ENCODE peak calls at places on chromosomes 6 and 20, in ten cellular contexts. One of them, this sample, is unnamed.

GRCh38 chr6:71394001-71394432 is 105.4 kb downstream of the OGFRL1 start:
- DNase-seq in renal cortical epithelial cell: no peak
- DNase-seq in tibial nerve: no peak
- DNase-seq in pancreas: no peak
- DNase-seq in GM03348: peak; percentile 34
- DNase-seq in CD4-positive, CD25-positive, alpha-beta regulatory T cell: no peak
- DNase-seq in T-helper 2 cell: no peak
- DNase-seq in nephron progenitor cell: no peak
- DNase-seq in Right ventricle myocardium superior: no peak
- DNase-seq in GM04503: peak; percentile 55
- DNase-seq in this sample: no peak

GRCh38 chr6:91786474-91787184 is 1199.8 kb upstream of the MAP3K7 start:
- DNase-seq in tibial nerve: no peak
- DNase-seq in pancreas: no peak
- DNase-seq in Right ventricle myocardium superior: no peak
- DNase-seq in nephron progenitor cell: no peak
- DNase-seq in CD4-positive, CD25-positive, alpha-beta regulatory T cell: no peak
- DNase-seq in GM03348: no peak
- DNase-seq in GM04503: no peak
- DNase-seq in T-helper 2 cell: no peak
- DNase-seq in renal cortical epithelial cell: no peak
- DNase-seq in this sample: no peak

GRCh38 chr20:62627901-62628612 is 14.2 kb upstream of the SLCO4A1 start:
- DNase-seq in T-helper 2 cell: no peak
- DNase-seq in tibial nerve: no peak
- DNase-seq in renal cortical epithelial cell: peak; percentile 90
- DNase-seq in nephron progenitor cell: no peak
- DNase-seq in CD4-positive, CD25-positive, alpha-beta regulatory T cell: no peak
- DNase-seq in Right ventricle myocardium superior: no peak
- DNase-seq in GM03348: peak; percentile 67
- DNase-seq in pancreas: no peak
- DNase-seq in GM04503: no peak
- DNase-seq in this sample: peak; percentile 96

GRCh38 chr6:109299695-109300564 is 82.3 kb downstream of the CD164 start:
- DNase-seq in GM04503: no peak
- DNase-seq in T-helper 2 cell: no peak
- DNase-seq in nephron progenitor cell: no peak
- DNase-seq in GM03348: no peak
- DNase-seq in tibial nerve: no peak
- DNase-seq in pancreas: peak; percentile 65
- DNase-seq in CD4-positive, CD25-positive, alpha-beta regulatory T cell: no peak
- DNase-seq in Right ventricle myocardium superior: no peak
- DNase-seq in renal cortical epithelial cell: no peak
- DNase-seq in this sample: no peak

GRCh38 chr20:39117486-39117885 is 155.3 kb downstream of the DHX35 start:
- DNase-seq in CD4-positive, CD25-positive, alpha-beta regulatory T cell: no peak
- DNase-seq in nephron progenitor cell: no peak
- DNase-seq in pancreas: no peak
- DNase-seq in GM04503: no peak
- DNase-seq in GM03348: no peak
- DNase-seq in tibial nerve: no peak
- DNase-seq in renal cortical epithelial cell: peak; percentile 72
- DNase-seq in Right ventricle myocardium superior: no peak
- DNase-seq in T-helper 2 cell: no peak
- DNase-seq in this sample: peak; percentile 96

GRCh38 chr6:29954272-29954671 is 11.9 kb downstream of the HLA-A start:
- DNase-seq in pancreas: no peak
- DNase-seq in GM04503: no peak
- DNase-seq in nephron progenitor cell: no peak
- DNase-seq in CD4-positive, CD25-positive, alpha-beta regulatory T cell: no peak
- DNase-seq in T-helper 2 cell: no peak
- DNase-seq in renal cortical epithelial cell: no peak
- DNase-seq in GM03348: no peak
- DNase-seq in Right ventricle myocardium superior: no peak
- DNase-seq in tibial nerve: no peak
- DNase-seq in this sample: no peak

GRCh38 chr6:139569561-139569960 is 195.1 kb upstream of the CITED2 start:
- DNase-seq in GM04503: no peak
- DNase-seq in pancreas: no peak
- DNase-seq in nephron progenitor cell: no peak
- DNase-seq in Right ventricle myocardium superior: no peak
- DNase-seq in CD4-positive, CD25-positive, alpha-beta regulatory T cell: no peak
- DNase-seq in tibial nerve: no peak
- DNase-seq in renal cortical epithelial cell: peak; percentile 79
- DNase-seq in GM03348: no peak
- DNase-seq in T-helper 2 cell: no peak
- DNase-seq in this sample: peak; percentile 78

GRCh38 chr6:22328499-22328898 is 31.7 kb upstream of the PRL start:
- DNase-seq in nephron progenitor cell: no peak
- DNase-seq in tibial nerve: no peak
- DNase-seq in GM03348: peak; percentile 14
- DNase-seq in Right ventricle myocardium superior: no peak
- DNase-seq in renal cortical epithelial cell: no peak
- DNase-seq in GM04503: no peak
- DNase-seq in T-helper 2 cell: no peak
- DNase-seq in pancreas: no peak
- DNase-seq in CD4-positive, CD25-positive, alpha-beta regulatory T cell: no peak
- DNase-seq in this sample: no peak

GRCh38 chr20:53226788-53227187 is 254.6 kb downstream of the TSHZ2 start:
- DNase-seq in CD4-positive, CD25-positive, alpha-beta regulatory T cell: no peak
- DNase-seq in T-helper 2 cell: no peak
- DNase-seq in nephron progenitor cell: no peak
- DNase-seq in tibial nerve: no peak
- DNase-seq in renal cortical epithelial cell: no peak
- DNase-seq in pancreas: no peak
- DNase-seq in GM04503: no peak
- DNase-seq in GM03348: no peak
- DNase-seq in Right ventricle myocardium superior: no peak
- DNase-seq in this sample: no peak

GRCh38 chr20:57048027-57048869 is 218.2 kb downstream of the BMP7 start:
- DNase-seq in pancreas: no peak
- DNase-seq in GM04503: no peak
- DNase-seq in renal cortical epithelial cell: peak; percentile 2
- DNase-seq in Right ventricle myocardium superior: no peak
- DNase-seq in tibial nerve: no peak
- DNase-seq in CD4-positive, CD25-positive, alpha-beta regulatory T cell: no peak
- DNase-seq in GM03348: peak; percentile 62
- DNase-seq in T-helper 2 cell: no peak
- DNase-seq in nephron progenitor cell: peak; percentile 69
- DNase-seq in this sample: peak; percentile 45

GRCh38 chr6:38713812-38714211 is 1.3 kb upstream of the DNAH8 start:
- DNase-seq in pancreas: no peak
- DNase-seq in GM04503: no peak
- DNase-seq in GM03348: no peak
- DNase-seq in nephron progenitor cell: no peak
- DNase-seq in CD4-positive, CD25-positive, alpha-beta regulatory T cell: no peak
- DNase-seq in T-helper 2 cell: no peak
- DNase-seq in renal cortical epithelial cell: no peak
- DNase-seq in Right ventricle myocardium superior: no peak
- DNase-seq in tibial nerve: no peak
- DNase-seq in this sample: peak; percentile 18

GRCh38 chr6:42735976-42736375 is 9.9 kb downstream of the TBCC start:
- DNase-seq in GM03348: no peak
- DNase-seq in GM04503: no peak
- DNase-seq in renal cortical epithelial cell: peak; percentile 88
- DNase-seq in tibial nerve: no peak
- DNase-seq in T-helper 2 cell: no peak
- DNase-seq in Right ventricle myocardium superior: no peak
- DNase-seq in CD4-positive, CD25-positive, alpha-beta regulatory T cell: no peak
- DNase-seq in pancreas: no peak
- DNase-seq in nephron progenitor cell: no peak
- DNase-seq in this sample: peak; percentile 81

GRCh38 chr6:33192105-33192646 is at the start of gene COL11A2:
- DNase-seq in GM04503: no peak
- DNase-seq in nephron progenitor cell: peak; percentile 45
- DNase-seq in Right ventricle myocardium superior: no peak
- DNase-seq in pancreas: no peak
- DNase-seq in GM03348: no peak
- DNase-seq in renal cortical epithelial cell: no peak
- DNase-seq in T-helper 2 cell: peak; percentile 24
- DNase-seq in CD4-positive, CD25-positive, alpha-beta regulatory T cell: no peak
- DNase-seq in tibial nerve: no peak
- DNase-seq in this sample: no peak

GRCh38 chr6:155171747-155172191 is 92.0 kb upstream of the CLDN20 start:
- DNase-seq in pancreas: no peak
- DNase-seq in nephron progenitor cell: no peak
- DNase-seq in tibial nerve: no peak
- DNase-seq in renal cortical epithelial cell: no peak
- DNase-seq in GM04503: no peak
- DNase-seq in T-helper 2 cell: no peak
- DNase-seq in Right ventricle myocardium superior: no peak
- DNase-seq in CD4-positive, CD25-positive, alpha-beta regulatory T cell: no peak
- DNase-seq in GM03348: no peak
- DNase-seq in this sample: no peak

GRCh38 chr6:2157441-2158127 is 87.8 kb downstream of the GMDS start:
- DNase-seq in GM03348: peak; percentile 78
- DNase-seq in pancreas: no peak
- DNase-seq in GM04503: peak; percentile 91
- DNase-seq in tibial nerve: no peak
- DNase-seq in T-helper 2 cell: no peak
- DNase-seq in nephron progenitor cell: no peak
- DNase-seq in renal cortical epithelial cell: peak; percentile 86
- DNase-seq in CD4-positive, CD25-positive, alpha-beta regulatory T cell: no peak
- DNase-seq in Right ventricle myocardium superior: no peak
- DNase-seq in this sample: peak; percentile 40

GRCh38 chr20:15396900-15397299 is 1059.5 kb upstream of the FLRT3 start:
- DNase-seq in GM03348: no peak
- DNase-seq in T-helper 2 cell: no peak
- DNase-seq in pancreas: no peak
- DNase-seq in nephron progenitor cell: no peak
- DNase-seq in GM04503: no peak
- DNase-seq in tibial nerve: no peak
- DNase-seq in renal cortical epithelial cell: peak; percentile 1
- DNase-seq in Right ventricle myocardium superior: no peak
- DNase-seq in CD4-positive, CD25-positive, alpha-beta regulatory T cell: no peak
- DNase-seq in this sample: peak; percentile 23

GRCh38 chr6:97885844-97886243 is 602.8 kb upstream of the MMS22L start:
- DNase-seq in nephron progenitor cell: peak; percentile 3
- DNase-seq in T-helper 2 cell: no peak
- DNase-seq in Right ventricle myocardium superior: no peak
- DNase-seq in renal cortical epithelial cell: no peak
- DNase-seq in GM03348: no peak
- DNase-seq in pancreas: no peak
- DNase-seq in CD4-positive, CD25-positive, alpha-beta regulatory T cell: no peak
- DNase-seq in tibial nerve: no peak
- DNase-seq in GM04503: no peak
- DNase-seq in this sample: no peak

GRCh38 chr6:137122612-137123011 is 50.8 kb downstream of the IL22RA2 start:
- DNase-seq in nephron progenitor cell: no peak
- DNase-seq in Right ventricle myocardium superior: no peak
- DNase-seq in tibial nerve: no peak
- DNase-seq in GM03348: no peak
- DNase-seq in T-helper 2 cell: no peak
- DNase-seq in GM04503: no peak
- DNase-seq in renal cortical epithelial cell: no peak
- DNase-seq in CD4-positive, CD25-positive, alpha-beta regulatory T cell: no peak
- DNase-seq in pancreas: no peak
- DNase-seq in this sample: no peak

GRCh38 chr6:22133352-22133751 is 163.5 kb downstream of the PRL start:
- DNase-seq in pancreas: peak; percentile 79
- DNase-seq in GM03348: no peak
- DNase-seq in renal cortical epithelial cell: no peak
- DNase-seq in GM04503: no peak
- DNase-seq in T-helper 2 cell: no peak
- DNase-seq in nephron progenitor cell: no peak
- DNase-seq in Right ventricle myocardium superior: no peak
- DNase-seq in CD4-positive, CD25-positive, alpha-beta regulatory T cell: no peak
- DNase-seq in tibial nerve: no peak
- DNase-seq in this sample: no peak

GRCh38 chr20:9507544-9508239 is 6.7 kb upstream of the LAMP5 start:
- DNase-seq in Right ventricle myocardium superior: no peak
- DNase-seq in CD4-positive, CD25-positive, alpha-beta regulatory T cell: no peak
- DNase-seq in GM03348: no peak
- DNase-seq in pancreas: no peak
- DNase-seq in tibial nerve: no peak
- DNase-seq in nephron progenitor cell: no peak
- DNase-seq in T-helper 2 cell: no peak
- DNase-seq in renal cortical epithelial cell: no peak
- DNase-seq in GM04503: no peak
- DNase-seq in this sample: no peak

GRCh38 chr6:107732461-107732860 is 91.7 kb downstream of the SCML4 start:
- DNase-seq in CD4-positive, CD25-positive, alpha-beta regulatory T cell: no peak
- DNase-seq in pancreas: no peak
- DNase-seq in Right ventricle myocardium superior: no peak
- DNase-seq in GM03348: no peak
- DNase-seq in GM04503: no peak
- DNase-seq in T-helper 2 cell: no peak
- DNase-seq in tibial nerve: no peak
- DNase-seq in renal cortical epithelial cell: no peak
- DNase-seq in nephron progenitor cell: no peak
- DNase-seq in this sample: no peak

GRCh38 chr20:25360631-25361286 is 29.9 kb downstream of the ABHD12 start:
- DNase-seq in tibial nerve: no peak
- DNase-seq in nephron progenitor cell: no peak
- DNase-seq in CD4-positive, CD25-positive, alpha-beta regulatory T cell: no peak
- DNase-seq in GM03348: peak; percentile 21
- DNase-seq in GM04503: no peak
- DNase-seq in renal cortical epithelial cell: peak; percentile 15
- DNase-seq in Right ventricle myocardium superior: no peak
- DNase-seq in pancreas: peak; percentile 22
- DNase-seq in T-helper 2 cell: no peak
- DNase-seq in this sample: peak; percentile 64

GRCh38 chr6:100176321-100176950 is 182.4 kb upstream of the MCHR2 start:
- DNase-seq in CD4-positive, CD25-positive, alpha-beta regulatory T cell: no peak
- DNase-seq in tibial nerve: peak; percentile 47
- DNase-seq in T-helper 2 cell: no peak
- DNase-seq in GM03348: peak; percentile 30
- DNase-seq in nephron progenitor cell: no peak
- DNase-seq in GM04503: no peak
- DNase-seq in Right ventricle myocardium superior: no peak
- DNase-seq in renal cortical epithelial cell: peak; percentile 72
- DNase-seq in pancreas: no peak
- DNase-seq in this sample: peak; percentile 51

GRCh38 chr20:22821081-22821480 is 214.0 kb upstream of the SSTR4 start:
- DNase-seq in CD4-positive, CD25-positive, alpha-beta regulatory T cell: no peak
- DNase-seq in Right ventricle myocardium superior: no peak
- DNase-seq in T-helper 2 cell: no peak
- DNase-seq in GM03348: no peak
- DNase-seq in GM04503: no peak
- DNase-seq in nephron progenitor cell: no peak
- DNase-seq in renal cortical epithelial cell: no peak
- DNase-seq in tibial nerve: no peak
- DNase-seq in pancreas: no peak
- DNase-seq in this sample: no peak

GRCh38 chr20:63027425-63028389 is 20.9 kb upstream of the BHLHE23 start:
- DNase-seq in Right ventricle myocardium superior: peak; percentile 39
- DNase-seq in GM03348: no peak
- DNase-seq in renal cortical epithelial cell: no peak
- DNase-seq in nephron progenitor cell: no peak
- DNase-seq in CD4-positive, CD25-positive, alpha-beta regulatory T cell: no peak
- DNase-seq in tibial nerve: no peak
- DNase-seq in T-helper 2 cell: no peak
- DNase-seq in GM04503: no peak
- DNase-seq in pancreas: no peak
- DNase-seq in this sample: peak; percentile 35